ENCODE peak calls at places on chromosomes 12 and 14, in seven cellular contexts. X is iris pigment epithelial cell; Z is T-helper 9 cell; H is CD4-positive, CD25-positive, alpha-beta regulatory T cell; Y is glomerular endothelial cell; I is DMS 273 treated with DMSO at 0.1 percent for 48 hours; B is GM03348. J is an unnamed sample.

GRCh38 chr12:127273621-127274020 is 993.3 kb upstream of the TMEM132C start:
- DNase-seq in H (no peak), Y (no peak), Z (no peak), B (no peak), I (no peak), X (no peak), J (no peak)

GRCh38 chr12:51820721-51821422 is 27.6 kb downstream of the FIGNL2 start:
- DNase-seq in Y (no peak), I (peak), H (peak), B (peak), X (no peak), Z (peak), J (peak)

GRCh38 chr14:103185051-103186027 is 62.1 kb downstream of the TNFAIP2 start:
- DNase-seq in Y (peak), B (peak), X (peak), I (peak), H (peak), Z (no peak), J (no peak)

GRCh38 chr12:3381059-3382047 is 109.7 kb upstream of the PRMT8 start:
- DNase-seq in B (no peak), I (no peak), X (no peak), Y (no peak), H (no peak), Z (no peak), J (no peak)

GRCh38 chr12:131620946-131621681 is 89.8 kb upstream of the SFSWAP start:
- DNase-seq in B (no peak), Z (no peak), H (no peak), I (no peak), Y (no peak), X (no peak), J (no peak)

GRCh38 chr12:34311337-34311736 is 289.0 kb downstream of the ALG10 start:
- DNase-seq in Z (no peak), Y (no peak), B (no peak), X (no peak), I (no peak), H (no peak), J (no peak)

GRCh38 chr12:56551070-56551469 is 29.4 kb downstream of the RBMS2 start:
- DNase-seq in H (no peak), Y (no peak), B (no peak), I (no peak), Z (no peak), X (no peak), J (no peak)

GRCh38 chr12:109291531-109292341 is 17.3 kb downstream of the FOXN4 start:
- DNase-seq in B (peak), Z (no peak), Y (no peak), I (peak), X (peak), H (no peak), J (no peak)

GRCh38 chr12:51759175-51759574 is 89.3 kb downstream of the FIGNL2 start:
- DNase-seq in Y (no peak), Z (no peak), X (peak), B (no peak), H (no peak), I (no peak), J (no peak)

J was measured in effector memory CD4-positive, alpha-beta T cell.